ENCODE peak calls at places on chromosomes 5 and 9, in eight cellular contexts. One of them, this sample, is unnamed. For H3K4me1, the result is how much of the 10 kb centered on the place peaks cover.

GRCh38 chr5:37060030-37060429 is 183.5 kb downstream of the NIPBL start:
- DNase-seq in IMR-90: no peak
- DNase-seq in tibial nerve: no peak
- DNase-seq in H1: no peak
- DNase-seq in pancreas: no peak
- DNase-seq in Peyer's patch: no peak
- DNase-seq in heart left ventricle: no peak
- DNase-seq in HCT116: no peak
- DNase-seq in this sample: no peak

GRCh38 chr9:104808030-104808614 is 44.2 kb downstream of the NIPSNAP3B start:
- DNase-seq in pancreas: no peak
- DNase-seq in IMR-90: peak
- DNase-seq in tibial nerve: no peak
- DNase-seq in HCT116: no peak
- DNase-seq in Peyer's patch: no peak
- DNase-seq in H1: peak
- DNase-seq in heart left ventricle: peak
- DNase-seq in this sample: peak

GRCh38 chr9:109027176-109027575 is 13.9 kb upstream of the CTNNAL1 start:
- DNase-seq in tibial nerve: no peak
- DNase-seq in HCT116: no peak
- DNase-seq in heart left ventricle: no peak
- DNase-seq in H1: no peak
- DNase-seq in IMR-90: peak
- DNase-seq in Peyer's patch: no peak
- DNase-seq in pancreas: no peak
- DNase-seq in this sample: no peak

GRCh38 chr5:36740259-36740898 is 134.0 kb downstream of the SLC1A3 start:
- DNase-seq in pancreas: no peak
- DNase-seq in tibial nerve: no peak
- DNase-seq in heart left ventricle: no peak
- DNase-seq in H1: no peak
- DNase-seq in Peyer's patch: no peak
- DNase-seq in HCT116: no peak
- DNase-seq in IMR-90: peak
- DNase-seq in this sample: no peak

GRCh38 chr9:130042406-130042930 is 521 bp downstream of the FNBP1 start:
- DNase-seq in HCT116: no peak
- DNase-seq in Peyer's patch: no peak
- DNase-seq in H1: peak
- DNase-seq in pancreas: peak
- DNase-seq in heart left ventricle: peak
- DNase-seq in IMR-90: no peak
- DNase-seq in tibial nerve: no peak
- DNase-seq in this sample: peak

GRCh38 chr9:115653231-115653630 is 500.4 kb upstream of the PAPPA start:
- DNase-seq in pancreas: no peak
- DNase-seq in tibial nerve: no peak
- DNase-seq in IMR-90: peak
- DNase-seq in H1: no peak
- DNase-seq in Peyer's patch: no peak
- DNase-seq in HCT116: no peak
- DNase-seq in heart left ventricle: no peak
- DNase-seq in this sample: no peak

GRCh38 chr5:175690025-175690424 is 32.2 kb downstream of the HRH2 start:
- DNase-seq in tibial nerve: no peak
- DNase-seq in IMR-90: no peak
- DNase-seq in pancreas: no peak
- DNase-seq in Peyer's patch: no peak
- DNase-seq in H1: no peak
- DNase-seq in heart left ventricle: no peak
- DNase-seq in HCT116: no peak
- DNase-seq in this sample: no peak

GRCh38 chr5:173573126-173573960 is 43.1 kb downstream of the BOD1 start:
- DNase-seq in tibial nerve: peak
- DNase-seq in IMR-90: peak
- DNase-seq in Peyer's patch: peak
- DNase-seq in HCT116: peak
- DNase-seq in H1: peak
- DNase-seq in pancreas: peak
- DNase-seq in heart left ventricle: peak
- DNase-seq in this sample: peak

GRCh38 chr5:149605998-149606721 is 24.9 kb downstream of the ARHGEF37 start:
- DNase-seq in H1: no peak
- DNase-seq in heart left ventricle: no peak
- DNase-seq in IMR-90: peak
- DNase-seq in tibial nerve: no peak
- DNase-seq in Peyer's patch: peak
- DNase-seq in pancreas: no peak
- DNase-seq in HCT116: peak
- DNase-seq in this sample: peak

GRCh38 chr9:120870206-120870605 is 6.8 kb downstream of the PHF19 start:
- DNase-seq in H1: no peak
- DNase-seq in HCT116: no peak
- DNase-seq in IMR-90: no peak
- DNase-seq in pancreas: no peak
- DNase-seq in tibial nerve: no peak
- DNase-seq in Peyer's patch: no peak
- DNase-seq in heart left ventricle: no peak
- DNase-seq in this sample: no peak

GRCh38 chr9:120868339-120868675 is 8.7 kb downstream of the PHF19 start:
- DNase-seq in pancreas: no peak
- DNase-seq in IMR-90: peak
- DNase-seq in Peyer's patch: no peak
- DNase-seq in heart left ventricle: no peak
- DNase-seq in HCT116: no peak
- DNase-seq in tibial nerve: no peak
- DNase-seq in H1: no peak
- DNase-seq in this sample: no peak

GRCh38 chr9:120869726-120870125 is 7.3 kb downstream of the PHF19 start:
- DNase-seq in heart left ventricle: no peak
- DNase-seq in IMR-90: no peak
- DNase-seq in Peyer's patch: no peak
- DNase-seq in HCT116: no peak
- DNase-seq in tibial nerve: no peak
- DNase-seq in pancreas: no peak
- DNase-seq in H1: no peak
- DNase-seq in this sample: no peak

GRCh38 chr9:120868676-120869359 is 8.2 kb downstream of the PHF19 start:
- DNase-seq in HCT116: peak
- DNase-seq in heart left ventricle: peak
- DNase-seq in Peyer's patch: peak
- DNase-seq in pancreas: peak
- DNase-seq in IMR-90: peak
- DNase-seq in H1: peak
- DNase-seq in tibial nerve: peak
- DNase-seq in this sample: peak

DNA sequence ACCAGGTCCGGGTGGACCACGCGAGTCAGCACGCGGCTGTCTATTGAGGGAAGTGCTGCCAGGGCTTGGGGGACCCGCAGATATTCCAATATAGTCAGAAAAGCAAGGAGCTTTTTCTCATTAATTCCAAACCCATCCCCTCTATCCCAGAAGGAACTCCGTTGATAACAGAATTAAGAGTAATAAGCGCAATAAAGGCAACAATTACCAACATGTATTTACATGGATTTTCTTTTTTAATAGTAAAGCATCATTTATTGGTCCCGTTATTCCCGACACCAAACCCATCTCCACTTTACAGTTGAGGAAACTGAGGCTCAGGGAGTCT is 7.7 kb downstream of the PHF19 start:
- DNase-seq in heart left ventricle: no peak
- DNase-seq in Peyer's patch: no peak
- DNase-seq in H1: no peak
- DNase-seq in tibial nerve: no peak
- DNase-seq in pancreas: no peak
- DNase-seq in HCT116: no peak
- DNase-seq in IMR-90: no peak
- DNase-seq in this sample: no peak
- TF ChIP-seq CTCF in heart left ventricle: no peak
- TF ChIP-seq CTCF in Peyer's patch: no peak
- TF ChIP-seq CTCF in H1: no peak
- TF ChIP-seq CTCF in tibial nerve: no peak
- TF ChIP-seq CTCF in pancreas: no peak
- TF ChIP-seq CTCF in HCT116: no peak
- TF ChIP-seq CTCF in IMR-90: no peak
- TF ChIP-seq CTCF in this sample: no peak

DNA sequence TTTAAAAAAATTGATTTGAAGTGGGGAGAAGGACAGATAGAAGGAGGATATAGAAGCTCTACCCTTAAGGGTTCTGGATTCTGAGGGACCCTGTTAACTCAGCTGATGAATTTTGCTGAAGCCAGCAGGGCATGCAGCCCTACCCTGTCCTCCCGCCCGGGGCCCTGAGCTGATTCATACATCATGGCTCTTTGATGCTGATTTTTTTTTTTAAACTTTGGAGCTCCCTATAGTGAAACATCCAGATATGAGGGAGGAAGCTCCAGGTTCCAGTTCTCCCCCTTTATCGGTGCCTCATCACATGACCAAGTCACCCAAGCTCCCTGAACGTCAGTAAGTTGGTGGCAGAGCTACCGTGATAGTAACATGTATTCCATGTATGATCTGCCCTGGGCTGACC is 26.1 kb downstream of the SPARC start:
- DNase-seq in HCT116: no peak
- DNase-seq in tibial nerve: no peak
- DNase-seq in IMR-90: peak
- DNase-seq in pancreas: no peak
- DNase-seq in Peyer's patch: no peak
- DNase-seq in H1: no peak
- DNase-seq in heart left ventricle: no peak
- DNase-seq in this sample: no peak
- H3K4me1 ChIP-seq in HCT116: under half
- H3K4me1 ChIP-seq in tibial nerve: under half
- H3K4me1 ChIP-seq in IMR-90: under half
- H3K4me1 ChIP-seq in pancreas: under half
- H3K4me1 ChIP-seq in Peyer's patch: under half
- H3K4me1 ChIP-seq in H1: under half
- H3K4me1 ChIP-seq in heart left ventricle: under half
- H3K4me1 ChIP-seq in this sample: under half

DNA sequence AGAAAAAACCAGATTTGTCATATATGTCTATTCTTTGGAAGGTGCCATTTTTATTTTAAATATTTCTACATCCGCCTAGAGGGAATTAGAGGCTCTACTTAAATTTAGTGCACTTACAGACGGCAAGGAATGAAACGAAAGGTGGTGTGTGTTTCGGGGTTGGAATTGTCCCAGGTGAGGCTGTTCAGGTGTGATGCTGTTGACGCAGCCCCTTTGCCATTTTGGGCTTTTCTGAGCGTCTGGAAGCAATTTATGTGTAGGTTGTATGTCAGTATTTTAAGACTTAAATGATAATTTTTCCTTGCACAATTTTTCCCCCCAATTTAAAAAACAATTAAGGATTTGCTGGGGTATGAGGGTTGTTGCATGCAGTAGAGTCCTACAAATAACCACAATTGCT is 2.0 kb downstream of the TENT4A start:
- DNase-seq in H1: no peak
- DNase-seq in Peyer's patch: no peak
- DNase-seq in tibial nerve: no peak
- DNase-seq in pancreas: no peak
- DNase-seq in IMR-90: no peak
- DNase-seq in HCT116: no peak
- DNase-seq in heart left ventricle: no peak
- DNase-seq in this sample: no peak
- H3K4me3 ChIP-seq in H1: peak
- H3K4me3 ChIP-seq in Peyer's patch: peak
- H3K4me3 ChIP-seq in tibial nerve: peak
- H3K4me3 ChIP-seq in pancreas: peak
- H3K4me3 ChIP-seq in IMR-90: peak
- H3K4me3 ChIP-seq in HCT116: peak
- H3K4me3 ChIP-seq in heart left ventricle: peak
- H3K4me3 ChIP-seq in this sample: peak

GRCh38 chr9:83537331-83538171 is 650 bp downstream of the FRMD3 start:
- DNase-seq in pancreas: no peak
- DNase-seq in heart left ventricle: no peak
- DNase-seq in tibial nerve: no peak
- DNase-seq in H1: peak
- DNase-seq in Peyer's patch: no peak
- DNase-seq in IMR-90: no peak
- DNase-seq in HCT116: no peak
- DNase-seq in this sample: no peak

GRCh38 chr9:83536332-83536731 is 1.9 kb downstream of the FRMD3 start:
- DNase-seq in IMR-90: no peak
- DNase-seq in heart left ventricle: no peak
- DNase-seq in tibial nerve: no peak
- DNase-seq in Peyer's patch: no peak
- DNase-seq in H1: no peak
- DNase-seq in pancreas: no peak
- DNase-seq in HCT116: no peak
- DNase-seq in this sample: no peak

GRCh38 chr9:83535736-83536135 is 2.5 kb downstream of the FRMD3 start:
- DNase-seq in H1: no peak
- DNase-seq in IMR-90: no peak
- DNase-seq in tibial nerve: no peak
- DNase-seq in HCT116: no peak
- DNase-seq in heart left ventricle: no peak
- DNase-seq in pancreas: no peak
- DNase-seq in Peyer's patch: no peak
- DNase-seq in this sample: no peak

GRCh38 chr9:83538172-83538889 is at the start of gene FRMD3:
- DNase-seq in IMR-90: peak
- DNase-seq in Peyer's patch: peak
- DNase-seq in HCT116: peak
- DNase-seq in heart left ventricle: peak
- DNase-seq in tibial nerve: peak
- DNase-seq in pancreas: peak
- DNase-seq in H1: peak
- DNase-seq in this sample: peak

GRCh38 chr9:83538890-83539238 is 663 bp upstream of the FRMD3 start:
- DNase-seq in IMR-90: no peak
- DNase-seq in H1: no peak
- DNase-seq in pancreas: no peak
- DNase-seq in heart left ventricle: no peak
- DNase-seq in HCT116: no peak
- DNase-seq in tibial nerve: no peak
- DNase-seq in Peyer's patch: no peak
- DNase-seq in this sample: no peak
- TF ChIP-seq CTCF in IMR-90: no peak
- TF ChIP-seq CTCF in H1: no peak
- TF ChIP-seq CTCF in pancreas: no peak
- TF ChIP-seq CTCF in heart left ventricle: no peak
- TF ChIP-seq CTCF in HCT116: no peak
- TF ChIP-seq CTCF in tibial nerve: no peak
- TF ChIP-seq CTCF in Peyer's patch: no peak
- TF ChIP-seq CTCF in this sample: peak

GRCh38 chr9:121675381-121675780 is 23.9 kb downstream of the DAB2IP start:
- DNase-seq in IMR-90: no peak
- DNase-seq in H1: no peak
- DNase-seq in tibial nerve: no peak
- DNase-seq in pancreas: no peak
- DNase-seq in HCT116: no peak
- DNase-seq in Peyer's patch: no peak
- DNase-seq in heart left ventricle: no peak
- DNase-seq in this sample: no peak
- H3K4me1 ChIP-seq in IMR-90: under half
- H3K4me1 ChIP-seq in H1: under half
- H3K4me1 ChIP-seq in tibial nerve: under half
- H3K4me1 ChIP-seq in pancreas: under half
- H3K4me1 ChIP-seq in HCT116: under half
- H3K4me1 ChIP-seq in Peyer's patch: under half
- H3K4me1 ChIP-seq in heart left ventricle: half or more
- H3K4me1 ChIP-seq in this sample: under half

This sample was measured in PC-9.